ENCODE peak calls at places on chromosomes 1 and 21, in nine cellular contexts. P is endothelial cell, I is left lung, Q is MM.1S, H is fibroblast of lung, B is gastrocnemius medialis, R is thoracic aorta, W is AG09319, X is type B pancreatic cell. E is an unnamed sample.

GRCh38 chr1:119702384-119702783 is 9.3 kb upstream of the PHGDH start:
- DNase-seq in W (no peak), P (no peak), R (no peak), H (peak; percentile 59), I (peak; percentile 44), B (no peak), X (no peak), Q (no peak), E (no peak)

GRCh38 chr1:93738926-93739325 is 57.3 kb upstream of the BCAR3 start:
- DNase-seq in R (no peak), W (no peak), P (no peak), X (no peak), I (no peak), B (no peak), H (no peak), Q (no peak), E (no peak)

GRCh38 chr1:185292237-185292636 is 24.8 kb downstream of the IVNS1ABP start:
- DNase-seq in I (peak; percentile 39), W (no peak), H (no peak), B (no peak), R (no peak), X (no peak), Q (no peak), P (no peak), E (no peak)

GRCh38 chr1:26142165-26142564 is 16.7 kb upstream of the FAM110D start:
- DNase-seq in X (peak; percentile 39), W (no peak), B (no peak), P (no peak), I (no peak), Q (no peak), H (no peak), R (no peak), E (no peak)

GRCh38 chr21:46115441-46116188 is 17.7 kb downstream of the COL6A2 start:
- DNase-seq in X (peak; percentile 54), P (peak; percentile 2), Q (no peak), B (no peak), R (no peak), W (no peak), H (no peak), I (peak; percentile 21), E (no peak)

GRCh38 chr1:39959651-39960333 is 4.8 kb downstream of the MFSD2A start:
- DNase-seq in P (no peak), X (no peak), Q (no peak), W (no peak), H (no peak), I (no peak), R (no peak), B (no peak), E (no peak)

GRCh38 chr1:10444795-10445397 is 4.9 kb upstream of the CORT start:
- DNase-seq in H (no peak), Q (peak; percentile 85), I (no peak), P (no peak), R (no peak), W (no peak), X (no peak), B (no peak), E (no peak)

GRCh38 chr21:41166947-41167346 is 1.0 kb upstream of the BACE2 start:
- DNase-seq in H (no peak), X (no peak), B (no peak), P (no peak), W (no peak), R (no peak), I (peak; percentile 37), Q (no peak), E (peak; percentile 13)

GRCh38 chr1:114660250-114660649 is 9.6 kb downstream of the DENND2C start:
- DNase-seq in R (no peak), P (no peak), X (no peak), W (no peak), I (no peak), Q (no peak), H (no peak), B (no peak), E (no peak)

GRCh38 chr1:215718888-215719287 is 151.8 kb downstream of the KCTD3 start:
- DNase-seq in I (no peak), R (no peak), X (no peak), P (no peak), W (no peak), Q (no peak), H (peak; percentile 3), B (no peak), E (no peak)

GRCh38 chr1:24850353-24850905 is 79.6 kb downstream of the RUNX3 start:
- DNase-seq in P (no peak), Q (no peak), W (no peak), R (no peak), B (no peak), I (no peak), X (no peak), H (peak; percentile 47), E (no peak)

GRCh38 chr1:68746378-68746777 is 249.5 kb upstream of the DEPDC1 start:
- DNase-seq in I (no peak), W (no peak), Q (no peak), P (no peak), H (no peak), B (no peak), R (no peak), X (no peak), E (no peak)

GRCh38 chr1:41671116-41671755 is 186.8 kb upstream of the EDN2 start:
- DNase-seq in W (no peak), B (no peak), X (no peak), R (no peak), P (no peak), Q (no peak), I (no peak), H (no peak), E (no peak)

GRCh38 chr1:113931456-113931855 is 2.3 kb downstream of the HIPK1 start:
- DNase-seq in X (no peak), Q (peak; percentile 36), P (no peak), H (peak; percentile 88), W (no peak), B (no peak), I (no peak), R (no peak), E (no peak)

GRCh38 chr1:10753279-10753678 is 43.2 kb downstream of the CASZ1 start:
- DNase-seq in W (no peak), R (no peak), Q (no peak), I (no peak), H (no peak), B (no peak), P (no peak), X (no peak), E (no peak)

GRCh38 chr1:234205966-234206365 is 167.3 kb upstream of the COA6 start:
- DNase-seq in B (no peak), H (no peak), Q (no peak), R (no peak), W (no peak), X (no peak), I (no peak), P (no peak), E (no peak)

GRCh38 chr1:237324226-237324625 is 282.2 kb downstream of the RYR2 start:
- DNase-seq in H (no peak), Q (no peak), P (no peak), I (no peak), W (no peak), X (no peak), R (no peak), B (no peak), E (no peak)
- TF ChIP-seq CTCF in H (no peak), Q (no peak), P (no peak), I (no peak), W (no peak), X (no peak), R (no peak), B (no peak), E (no peak)

DNA sequence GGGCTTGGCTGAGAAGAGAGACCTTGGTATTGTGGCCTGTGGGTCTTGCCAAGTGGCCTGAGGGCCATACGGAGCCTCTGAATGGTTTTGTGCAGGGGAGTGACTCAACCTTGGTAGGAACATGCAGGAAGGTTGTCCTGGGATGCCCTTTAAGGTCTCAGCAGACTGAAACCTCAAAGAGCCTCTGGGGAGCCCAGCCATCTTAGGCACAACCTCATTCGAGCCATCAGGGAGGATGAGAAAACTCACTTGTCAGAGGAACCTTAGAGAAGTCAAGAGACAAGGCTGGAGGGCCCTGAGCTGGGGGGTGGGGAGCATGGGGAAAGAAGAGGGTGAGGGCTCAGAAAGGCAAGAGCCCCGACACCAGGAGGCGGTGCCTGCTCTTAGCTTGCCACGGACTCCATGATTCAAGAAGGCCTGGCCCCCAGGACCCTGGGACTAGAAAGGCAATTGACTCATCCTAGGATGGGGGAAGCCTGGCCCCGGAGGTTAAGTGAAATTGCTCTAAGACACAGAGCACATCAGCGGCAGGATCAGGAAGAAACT is 13.0 kb downstream of the IFI6 start:
- DNase-seq in Q (no peak), R (no peak), I (no peak), W (no peak), P (no peak), X (no peak), B (no peak), H (peak; percentile 71), E (no peak)
- TF ChIP-seq CTCF in Q (no peak), R (no peak), I (no peak), W (no peak), P (no peak), X (no peak), B (no peak), H (no peak), E (no peak)

DNA sequence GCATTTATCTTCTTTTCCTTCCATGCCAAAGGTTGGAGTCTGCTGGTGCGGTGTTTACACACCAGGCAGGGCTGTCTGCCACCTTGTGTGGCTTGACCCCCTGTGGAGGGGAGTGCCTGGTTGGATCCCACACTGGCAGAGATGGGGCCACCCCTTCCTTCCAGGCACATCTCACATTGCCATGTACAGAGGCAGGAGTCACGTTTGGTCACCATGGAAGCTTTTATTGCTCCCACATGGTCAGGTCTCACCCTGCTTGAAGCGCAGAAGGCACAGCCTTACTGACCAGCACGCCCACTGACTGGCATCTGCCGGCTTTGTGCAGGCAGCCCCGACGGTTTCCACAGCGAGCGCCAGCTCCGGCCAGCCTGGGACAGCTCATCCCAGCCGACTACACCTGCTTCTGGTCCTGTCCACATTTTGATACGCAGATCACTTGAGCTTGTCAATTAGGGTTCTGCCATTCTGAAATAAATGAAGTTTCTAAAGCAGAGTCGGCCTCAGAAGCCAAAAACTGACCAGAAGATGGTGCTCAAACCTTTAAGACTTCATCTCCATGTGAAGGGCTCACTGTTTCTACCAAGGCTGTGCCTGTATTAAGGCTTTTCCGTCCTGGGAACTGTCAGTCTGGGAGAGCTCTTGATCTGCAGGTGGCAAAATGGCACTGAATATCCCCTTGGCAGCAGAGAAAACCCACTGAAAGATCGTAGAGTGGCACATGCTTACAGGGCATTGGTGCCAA is 35.6 kb upstream of the EPHA8 start:
- DNase-seq in B (no peak), I (no peak), P (no peak), W (no peak), R (no peak), H (no peak), Q (no peak), X (no peak), E (no peak)
- TF ChIP-seq CTCF in B (no peak), I (no peak), P (no peak), W (no peak), R (no peak), H (peak; percentile 8), Q (no peak), X (peak; percentile 49), E (no peak)

DNA sequence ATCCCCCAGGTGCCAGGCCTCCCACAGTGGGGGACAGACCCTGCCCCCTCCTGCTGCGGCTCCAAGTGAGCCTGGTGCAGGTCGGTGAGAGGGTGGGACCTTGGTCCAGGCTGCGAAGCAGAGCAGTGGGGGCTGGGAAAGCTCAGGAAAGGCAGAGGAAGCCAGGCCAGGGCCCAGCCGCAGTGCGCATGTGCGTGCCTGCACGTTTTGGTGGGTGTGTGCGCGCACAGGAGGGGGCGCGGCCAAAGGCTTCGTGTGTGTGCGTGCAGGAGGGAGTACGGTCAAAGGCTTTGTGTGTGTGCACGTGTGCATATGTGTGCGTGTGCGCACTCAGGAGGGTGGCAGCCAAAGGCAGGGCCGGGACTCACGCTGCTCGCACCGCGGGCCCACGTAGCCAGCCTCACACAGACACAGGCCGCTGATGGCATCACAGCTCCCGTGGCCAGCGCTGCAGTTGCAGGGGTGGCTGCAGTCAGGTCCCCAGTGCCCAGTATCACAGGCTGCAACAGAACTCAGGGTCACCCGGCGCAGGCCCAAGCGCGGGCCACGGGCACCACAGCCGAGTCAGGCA is 45.9 kb downstream of the ARHGEF16 start:
- DNase-seq in X (no peak), Q (no peak), H (no peak), P (no peak), B (no peak), R (no peak), W (no peak), I (no peak), E (no peak)
- TF ChIP-seq CTCF in X (no peak), Q (no peak), H (no peak), P (no peak), B (no peak), R (no peak), W (no peak), I (no peak), E (no peak)